ENCODE peak calls at places on chromosomes 1 and 21, in four cellular contexts. H is GM12878, B is K562, W is GM12891. A is an unnamed sample.

GRCh38 chr21:33543505-33544129 is 779 bp downstream of the SON start:
- DNase-seq in H (no peak), B (no peak), W (no peak), A (peak)

GRCh38 chr1:118136511-118136937 is 48.5 kb downstream of the SPAG17 start:
- DNase-seq in H (peak), B (no peak), W (peak), A (no peak)

GRCh38 chr21:32311621-32312020 is 13.0 kb downstream of the MRAP start:
- DNase-seq in H (no peak), B (no peak), W (no peak), A (no peak)

GRCh38 chr1:110210604-110211502 is 739 bp downstream of the KCNC4 start:
- DNase-seq in H (no peak), B (peak), W (peak), A (peak)

GRCh38 chr1:225772323-225772768 is 5.3 kb upstream of the SRP9 start:
- DNase-seq in H (no peak), B (peak), W (no peak), A (peak)

GRCh38 chr1:16112558-16113555 is 39.4 kb upstream of the FAM131C start:
- DNase-seq in H (no peak), B (peak), W (no peak), A (no peak)

GRCh38 chr1:225644666-225645065 is 8.3 kb downstream of the ENAH start:
- DNase-seq in H (no peak), B (no peak), W (no peak), A (no peak)

GRCh38 chr1:188355082-188355481 is 1526.3 kb downstream of the PLA2G4A start:
- DNase-seq in H (no peak), B (no peak), W (no peak), A (no peak)

GRCh38 chr1:156893048-156893953 is at the start of gene PEAR1:
- DNase-seq in H (no peak), B (no peak), W (no peak), A (no peak)

GRCh38 chr1:156102634-156103511 is 11.6 kb upstream of the LMNA start:
- DNase-seq in H (no peak), B (no peak), W (no peak), A (peak)

GRCh38 chr1:4262665-4263064 is 362.6 kb upstream of the C1orf174 start:
- DNase-seq in H (no peak), B (no peak), W (no peak), A (no peak)

GRCh38 chr1:214685906-214686305 is 82.9 kb downstream of the CENPF start:
- DNase-seq in H (no peak), B (no peak), W (no peak), A (no peak)

GRCh38 chr1:155940993-155941844 is at the start of gene RXFP4:
- DNase-seq in H (no peak), B (no peak), W (no peak), A (no peak)

GRCh38 chr1:210222288-210223006 is 10.1 kb upstream of the SERTAD4 start:
- DNase-seq in H (no peak), B (no peak), W (no peak), A (no peak)

GRCh38 chr1:155223017-155223416 is 14.5 kb downstream of the MTX1 start:
- DNase-seq in H (no peak), B (no peak), W (no peak), A (no peak)

GRCh38 chr1:52032785-52033131 is 852 bp downstream of the KTI12 start:
- DNase-seq in H (no peak), B (peak), W (no peak), A (peak)

GRCh38 chr1:44294588-44295007 is 60.5 kb downstream of the ERI3 start:
- DNase-seq in H (no peak), B (peak), W (no peak), A (peak)

GRCh38 chr21:32917392-32918135 is 108.2 kb upstream of the OLIG2 start:
- DNase-seq in H (no peak), B (no peak), W (no peak), A (no peak)

GRCh38 chr1:215542301-215542700 is 24.8 kb upstream of the KCTD3 start:
- DNase-seq in H (no peak), B (no peak), W (no peak), A (no peak)

GRCh38 chr1:197632000-197632399 is 143.3 kb downstream of the DENND1B start:
- DNase-seq in H (no peak), B (no peak), W (no peak), A (no peak)

GRCh38 chr1:161117681-161118581 is at the start of the genes NIT1 and PFDN2:
- DNase-seq in H (peak), B (peak), W (peak), A (peak)

GRCh38 chr1:94864821-94865220 is 44.7 kb downstream of the SLC44A3 start:
- DNase-seq in H (no peak), B (no peak), W (no peak), A (no peak)

GRCh38 chr1:205239078-205239477 is 11.3 kb downstream of the TMCC2 start:
- DNase-seq in H (no peak), B (no peak), W (no peak), A (no peak)

GRCh38 chr1:58162952-58163550 is 383.5 kb downstream of the OMA1 start:
- DNase-seq in H (no peak), B (peak), W (no peak), A (peak)

GRCh38 chr1:89622895-89623294 is 10.0 kb upstream of the LRRC8C start:
- DNase-seq in H (no peak), B (no peak), W (no peak), A (no peak)

GRCh38 chr1:46134660-46135331 is 2.4 kb upstream of the PIK3R3 start:
- DNase-seq in H (peak), B (no peak), W (no peak), A (peak)

GRCh38 chr1:235468970-235469369 is 35.3 kb downstream of the B3GALNT2 start:
- DNase-seq in H (no peak), B (no peak), W (no peak), A (no peak)

GRCh38 chr21:44845418-44846200 is 27.7 kb upstream of the SUMO3 start:
- DNase-seq in H (no peak), B (peak), W (peak), A (peak)

GRCh38 chr1:29197993-29198392 is 16.3 kb upstream of the SRSF4 start:
- DNase-seq in H (no peak), B (no peak), W (no peak), A (no peak)

GRCh38 chr1:228150021-228150457 is 309 bp downstream of the GJC2 start:
- DNase-seq in H (no peak), B (peak), W (no peak), A (no peak)

GRCh38 chr1:41487729-41488598 is 3.5 kb upstream of the EDN2 start:
- DNase-seq in H (no peak), B (no peak), W (no peak), A (no peak)

GRCh38 chr1:77831976-77832695 is 52.7 kb downstream of the MIGA1 start:
- DNase-seq in H (no peak), B (no peak), W (no peak), A (no peak)

GRCh38 chr1:185734929-185735666 is 907 bp downstream of the HMCN1 start:
- DNase-seq in H (no peak), B (no peak), W (no peak), A (no peak)

GRCh38 chr1:3377604-3378279 is 76.7 kb upstream of the ARHGEF16 start:
- DNase-seq in H (no peak), B (no peak), W (no peak), A (no peak)

GRCh38 chr1:75136921-75137641 is 2.9 kb downstream of the LHX8 start:
- DNase-seq in H (no peak), B (no peak), W (no peak), A (no peak)

GRCh38 chr1:29395724-29396437 is 159.6 kb downstream of the PTPRU start:
- DNase-seq in H (no peak), B (no peak), W (no peak), A (no peak)

GRCh38 chr1:220892997-220893700 is 13.9 kb downstream of the HLX start:
- DNase-seq in H (no peak), B (no peak), W (no peak), A (no peak)

GRCh38 chr1:14500041-14500440 is 98.4 kb upstream of the KAZN start:
- DNase-seq in H (no peak), B (no peak), W (no peak), A (no peak)

GRCh38 chr1:147273409-147274307 is 31.2 kb downstream of the CHD1L start:
- DNase-seq in H (peak), B (peak), W (peak), A (peak)

DNA sequence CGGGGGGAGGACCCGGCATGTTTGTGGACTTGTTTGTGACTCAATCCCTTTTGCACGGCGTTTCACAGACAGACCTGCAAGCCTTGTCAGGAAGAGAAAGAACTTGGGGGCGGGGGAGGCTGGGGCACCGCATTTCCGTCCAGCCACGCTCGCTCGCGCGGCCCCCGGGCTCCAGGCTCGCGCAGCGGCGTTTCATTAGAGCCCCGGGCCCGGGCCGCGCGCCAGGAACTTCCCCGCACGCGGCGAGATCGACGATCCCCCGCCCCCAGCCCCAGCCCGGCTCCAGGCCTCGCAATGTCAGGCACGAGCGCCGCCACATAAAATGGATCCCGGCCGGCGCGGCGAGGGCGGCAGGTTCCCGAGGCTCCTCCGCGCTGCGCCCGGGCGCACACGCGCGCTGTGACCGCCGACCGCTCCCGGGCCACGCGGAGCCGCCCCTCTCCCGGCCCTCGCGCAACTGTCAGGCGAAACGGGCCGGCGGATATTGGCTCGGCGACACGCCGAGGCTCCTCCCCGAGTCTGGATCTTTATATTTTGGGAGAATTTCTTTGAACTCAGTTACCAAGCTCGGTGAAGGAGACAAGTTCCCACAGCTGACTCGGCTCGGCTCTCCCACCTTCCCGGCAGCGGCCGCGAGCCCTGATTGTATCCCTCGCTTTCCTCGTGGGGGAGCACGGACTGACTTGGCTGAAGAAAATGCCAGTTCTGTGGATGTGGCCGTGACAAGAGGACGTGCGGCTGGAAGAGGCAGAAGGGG is at the start of gene KIF26B:
- DNase-seq in H (no peak), B (peak), W (peak), A (peak)
- TF ChIP-seq SPI1 in H (no peak), B (no peak), W (no peak), A (no peak)

DNA sequence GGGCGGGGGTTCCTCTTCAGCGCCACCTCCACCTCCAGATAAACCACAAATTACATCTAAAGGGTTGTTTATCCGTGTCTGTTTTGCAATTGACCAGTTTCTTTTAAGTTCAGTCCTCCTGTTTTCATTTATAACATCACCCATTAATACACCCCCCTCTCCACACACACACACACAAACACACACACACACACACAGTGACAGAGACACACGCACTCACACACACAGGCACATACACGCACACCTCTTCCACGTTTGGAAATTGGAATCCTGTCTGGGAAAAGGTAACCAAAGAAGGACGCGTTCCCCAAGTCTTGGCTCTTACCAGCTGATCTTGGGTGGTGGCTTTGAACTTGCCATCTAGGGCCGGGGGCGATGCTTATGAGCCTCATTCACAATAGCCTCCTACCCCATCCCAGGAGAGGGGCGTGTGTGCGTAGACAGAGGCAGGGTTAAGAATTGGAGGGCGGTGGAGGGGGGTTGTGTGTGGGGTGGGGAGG is 442 bp upstream of the CSMD2 start:
- DNase-seq in H (no peak), B (no peak), W (no peak), A (no peak)
- TF ChIP-seq SPI1 in H (no peak), B (no peak), W (no peak), A (no peak)

GRCh38 chr1:39818482-39818881 is 29.8 kb upstream of the BMP8B start:
- DNase-seq in H (no peak), B (no peak), W (no peak), A (no peak)
- TF ChIP-seq SPI1 in H (no peak), B (no peak), W (no peak), A (no peak)

DNA sequence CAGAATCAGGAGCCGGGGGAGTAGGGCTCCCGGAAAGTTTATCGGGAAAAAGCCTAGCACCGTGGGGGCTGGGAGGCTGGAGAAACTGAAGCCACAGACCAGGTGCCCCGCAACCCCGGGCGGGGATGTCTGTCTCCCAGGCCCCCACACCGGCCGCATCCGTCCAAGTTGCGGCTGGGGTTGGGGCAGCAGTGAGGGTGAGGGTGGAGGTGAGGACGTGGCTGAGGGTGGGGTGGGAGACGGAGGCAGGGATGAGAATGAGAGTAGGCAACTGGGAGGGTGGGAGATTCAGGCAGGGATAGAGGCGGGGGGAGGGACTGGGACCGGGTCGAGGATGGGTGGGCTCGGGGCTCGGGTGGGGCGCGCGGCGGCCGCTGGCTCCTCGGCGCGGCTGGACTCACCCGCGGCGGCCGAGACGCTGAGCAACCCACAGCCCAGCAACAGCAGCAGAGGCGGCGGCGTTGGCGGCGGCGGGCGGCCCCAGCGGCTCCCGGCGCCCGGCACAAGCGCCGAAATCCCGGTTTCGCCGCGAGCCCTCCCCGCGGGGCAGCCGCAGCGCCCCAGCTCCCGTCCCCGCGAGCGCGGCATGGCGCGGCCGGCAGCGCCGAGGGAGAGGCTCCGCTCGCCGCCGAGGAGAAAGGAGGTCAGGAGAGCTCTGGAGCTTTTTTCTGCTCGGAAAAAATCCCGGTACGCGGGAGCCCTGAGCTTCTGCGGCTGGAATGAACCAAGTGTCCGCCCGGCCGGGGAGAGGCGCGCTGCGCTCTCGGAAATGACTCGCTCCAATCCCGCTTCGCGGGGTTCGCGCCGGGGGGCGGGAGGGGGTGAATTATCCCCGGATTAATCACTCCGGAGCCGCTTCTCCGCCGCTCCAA is at the start of gene CSMD2:
- DNase-seq in H (no peak), B (no peak), W (no peak), A (no peak)
- TF ChIP-seq SPI1 in H (no peak), B (no peak), W (no peak), A (no peak)

GRCh38 chr1:32100359-32100758 is 7.5 kb upstream of the KPNA6 start:
- DNase-seq in H (no peak), B (no peak), W (no peak), A (no peak)
- TF ChIP-seq SPI1 in H (no peak), B (peak), W (no peak), A (no peak)

DNA sequence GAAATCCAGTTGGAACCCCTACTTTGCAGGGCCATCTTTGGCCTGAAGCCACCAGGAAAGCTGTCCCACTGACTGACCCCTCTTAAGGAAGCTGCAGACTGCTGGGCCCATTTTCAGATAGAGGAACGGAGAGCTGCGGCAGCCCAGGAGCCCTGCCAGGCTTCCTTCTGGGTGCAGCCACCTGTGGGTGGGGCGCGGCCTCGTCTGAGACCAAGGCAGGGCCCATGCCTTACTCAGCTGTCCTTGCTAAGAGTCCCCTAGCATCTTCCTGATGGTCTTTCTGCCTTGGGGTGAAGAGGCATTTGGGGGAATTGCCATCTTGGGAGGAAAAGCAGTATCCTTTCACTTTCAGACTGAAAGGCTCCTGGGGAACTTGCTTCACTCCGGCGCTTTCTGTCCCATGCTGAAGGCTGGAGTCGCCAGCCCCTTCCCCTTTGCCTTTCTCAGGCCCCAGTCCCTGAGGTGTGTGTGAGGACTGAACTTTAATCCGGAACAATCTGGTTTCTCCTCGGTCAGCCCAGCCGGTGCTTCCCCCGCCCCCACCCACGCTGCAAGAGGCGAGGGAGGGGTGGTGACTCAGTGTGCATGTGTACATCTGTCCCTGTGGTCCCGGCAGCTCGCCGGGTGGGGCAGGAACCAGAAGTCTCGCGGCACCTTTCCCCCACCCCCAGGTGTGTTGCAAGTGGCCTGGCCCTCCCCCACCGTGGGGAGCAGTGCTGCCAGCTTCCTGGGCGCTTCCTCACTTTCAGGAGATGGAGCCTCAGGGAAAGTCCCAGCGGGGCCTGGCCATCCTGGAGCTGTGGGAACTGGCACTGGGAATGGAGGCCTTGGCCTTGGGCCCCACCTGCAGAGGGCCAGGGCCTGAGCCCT is 5.1 kb downstream of the ZC3H12A start:
- DNase-seq in H (peak), B (peak), W (peak), A (peak)
- TF ChIP-seq SPI1 in H (no peak), B (peak), W (peak), A (no peak)

DNA sequence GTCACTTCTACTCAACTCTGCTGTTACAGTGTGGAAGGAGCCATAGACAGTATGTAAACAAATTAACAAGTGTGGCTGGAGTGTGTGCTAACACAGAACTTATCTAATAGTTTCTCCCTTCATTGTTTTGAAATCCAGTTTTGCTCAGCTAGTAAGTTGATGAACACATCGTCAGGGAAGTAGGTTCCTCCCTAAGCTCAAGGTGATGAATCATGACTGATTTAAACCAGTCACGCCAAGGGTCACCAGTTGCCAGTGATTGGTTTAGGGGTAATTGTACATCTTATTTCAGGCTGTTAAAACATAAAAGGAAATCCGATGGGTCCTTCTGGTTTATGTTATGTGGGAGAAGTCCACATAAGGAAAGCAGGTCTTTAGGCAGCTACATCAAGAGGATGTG is 97.0 kb upstream of the CHODL start:
- DNase-seq in H (no peak), B (no peak), W (no peak), A (no peak)
- TF ChIP-seq SPI1 in H (no peak), B (no peak), W (no peak), A (no peak)

DNA sequence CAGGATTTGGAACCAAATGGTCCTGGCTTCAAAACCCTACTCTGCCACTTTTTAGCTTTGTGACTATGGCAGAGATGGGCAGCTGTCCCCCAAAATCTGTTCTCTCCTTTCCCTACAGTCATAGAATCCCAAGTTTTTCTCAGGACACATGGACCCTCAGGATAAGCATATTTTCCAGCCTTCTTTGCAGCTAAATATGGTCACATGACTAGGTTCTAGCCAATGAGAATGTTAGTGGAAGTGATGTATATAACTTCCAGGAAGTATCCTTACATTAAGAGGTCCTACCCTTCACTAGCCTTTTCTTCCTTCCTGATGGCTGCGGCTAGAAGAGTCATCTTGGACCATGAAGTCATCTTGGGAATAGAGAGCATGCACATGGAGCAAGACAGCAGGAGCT is 5.9 kb downstream of the IGSF3 start:
- DNase-seq in H (no peak), B (peak), W (no peak), A (no peak)
- TF ChIP-seq SPI1 in H (no peak), B (no peak), W (no peak), A (no peak)

A was measured in HL-60.